ENCODE peak calls at places on chromosomes 5 and 9, in nine cellular contexts. One of them, this sample, is unnamed.

GRCh38 chr9:70484232-70485130 is 70.0 kb upstream of the KLF9 start:
- DNase-seq in K562: peak; percentile 85
- DNase-seq in HepG2: peak; percentile 59
- DNase-seq in transverse colon: peak; percentile 42
- DNase-seq in sigmoid colon: peak; percentile 80
- DNase-seq in SK-N-SH: peak; percentile 74
- DNase-seq in stomach: peak; percentile 46
- DNase-seq in upper lobe of left lung: no peak
- DNase-seq in GM12878: no peak
- DNase-seq in this sample: no peak

GRCh38 chr5:150134198-150134588 is 21.5 kb downstream of the PDGFRB start:
- DNase-seq in K562: no peak
- DNase-seq in HepG2: no peak
- DNase-seq in transverse colon: no peak
- DNase-seq in sigmoid colon: no peak
- DNase-seq in SK-N-SH: no peak
- DNase-seq in stomach: no peak
- DNase-seq in upper lobe of left lung: no peak
- DNase-seq in GM12878: no peak
- DNase-seq in this sample: no peak

GRCh38 chr9:33142531-33142930 is 24.6 kb downstream of the B4GALT1 start:
- DNase-seq in K562: no peak
- DNase-seq in HepG2: no peak
- DNase-seq in transverse colon: no peak
- DNase-seq in sigmoid colon: peak; percentile 43
- DNase-seq in SK-N-SH: no peak
- DNase-seq in stomach: no peak
- DNase-seq in upper lobe of left lung: no peak
- DNase-seq in GM12878: peak; percentile 70
- DNase-seq in this sample: no peak

GRCh38 chr5:171336486-171337206 is 27.6 kb downstream of the TLX3 start:
- DNase-seq in K562: peak; percentile 47
- DNase-seq in HepG2: no peak
- DNase-seq in transverse colon: peak; percentile 20
- DNase-seq in sigmoid colon: no peak
- DNase-seq in SK-N-SH: no peak
- DNase-seq in stomach: peak; percentile 36
- DNase-seq in upper lobe of left lung: no peak
- DNase-seq in GM12878: no peak
- DNase-seq in this sample: no peak

GRCh38 chr9:96612105-96612965 is 7.3 kb downstream of the CDC14B start:
- DNase-seq in K562: no peak
- DNase-seq in HepG2: peak; percentile 84
- DNase-seq in transverse colon: peak; percentile 52
- DNase-seq in sigmoid colon: peak; percentile 82
- DNase-seq in SK-N-SH: peak; percentile 48
- DNase-seq in stomach: peak; percentile 67
- DNase-seq in upper lobe of left lung: no peak
- DNase-seq in GM12878: no peak
- DNase-seq in this sample: peak; percentile 82

GRCh38 chr5:54742417-54742889 is 224.9 kb downstream of the SNX18 start:
- DNase-seq in K562: peak; percentile 91
- DNase-seq in HepG2: no peak
- DNase-seq in transverse colon: peak; percentile 24
- DNase-seq in sigmoid colon: no peak
- DNase-seq in SK-N-SH: no peak
- DNase-seq in stomach: peak; percentile 89
- DNase-seq in upper lobe of left lung: no peak
- DNase-seq in GM12878: no peak
- DNase-seq in this sample: no peak

GRCh38 chr5:145495741-145496140 is 339.4 kb downstream of the PRELID2 start:
- DNase-seq in K562: no peak
- DNase-seq in HepG2: peak; percentile 2
- DNase-seq in transverse colon: no peak
- DNase-seq in sigmoid colon: no peak
- DNase-seq in SK-N-SH: no peak
- DNase-seq in stomach: peak; percentile 53
- DNase-seq in upper lobe of left lung: no peak
- DNase-seq in GM12878: no peak
- DNase-seq in this sample: no peak

GRCh38 chr9:841371-842209 is at the start of gene DMRT1:
- DNase-seq in K562: no peak
- DNase-seq in HepG2: no peak
- DNase-seq in transverse colon: no peak
- DNase-seq in sigmoid colon: no peak
- DNase-seq in SK-N-SH: no peak
- DNase-seq in stomach: no peak
- DNase-seq in upper lobe of left lung: peak; percentile 84
- DNase-seq in GM12878: no peak
- DNase-seq in this sample: no peak

GRCh38 chr9:121289554-121290370 is 21.8 kb downstream of the GSN start:
- DNase-seq in K562: peak; percentile 34
- DNase-seq in HepG2: no peak
- DNase-seq in transverse colon: no peak
- DNase-seq in sigmoid colon: peak; percentile 75
- DNase-seq in SK-N-SH: no peak
- DNase-seq in stomach: no peak
- DNase-seq in upper lobe of left lung: no peak
- DNase-seq in GM12878: no peak
- DNase-seq in this sample: peak; percentile 60

GRCh38 chr9:91187965-91188344 is 173.8 kb downstream of the AUH start:
- DNase-seq in K562: no peak
- DNase-seq in HepG2: no peak
- DNase-seq in transverse colon: no peak
- DNase-seq in sigmoid colon: peak; percentile 84
- DNase-seq in SK-N-SH: no peak
- DNase-seq in stomach: no peak
- DNase-seq in upper lobe of left lung: no peak
- DNase-seq in GM12878: no peak
- DNase-seq in this sample: no peak

GRCh38 chr9:10232352-10232930 is 380.4 kb downstream of the PTPRD start:
- DNase-seq in K562: no peak
- DNase-seq in HepG2: no peak
- DNase-seq in transverse colon: no peak
- DNase-seq in sigmoid colon: no peak
- DNase-seq in SK-N-SH: no peak
- DNase-seq in stomach: peak; percentile 25
- DNase-seq in upper lobe of left lung: no peak
- DNase-seq in GM12878: no peak
- DNase-seq in this sample: no peak

DNA sequence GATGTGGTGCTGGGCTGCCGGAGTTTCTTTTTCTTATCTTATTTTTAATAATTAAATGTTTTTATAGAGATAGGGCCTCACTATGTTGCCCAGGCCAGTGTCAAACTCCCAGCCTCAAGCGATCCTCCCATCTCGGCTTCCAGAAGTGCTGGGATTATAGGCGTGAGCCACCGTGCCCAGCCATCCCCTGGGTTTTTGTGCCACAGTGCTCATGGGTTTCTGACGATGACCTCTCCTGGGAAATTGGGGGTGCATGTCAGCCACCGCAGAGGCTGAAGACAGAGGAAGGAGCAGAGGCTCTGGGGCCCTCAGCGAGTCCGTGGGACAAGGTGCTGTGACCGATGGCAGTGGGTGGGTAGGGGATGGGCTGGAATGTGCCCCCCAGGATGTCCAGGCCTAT is 14.4 kb downstream of the GPSM1 start:
- DNase-seq in K562: no peak
- DNase-seq in HepG2: no peak
- DNase-seq in transverse colon: no peak
- DNase-seq in sigmoid colon: no peak
- DNase-seq in SK-N-SH: no peak
- DNase-seq in stomach: no peak
- DNase-seq in upper lobe of left lung: no peak
- DNase-seq in GM12878: no peak
- DNase-seq in this sample: no peak
- H3K27ac ChIP-seq in K562: no peak overlapping the region
- H3K27ac ChIP-seq in HepG2: no peak overlapping the region
- H3K27ac ChIP-seq in transverse colon: peak overlapping the region; percentile 50
- H3K27ac ChIP-seq in sigmoid colon: no peak overlapping the region
- H3K27ac ChIP-seq in SK-N-SH: no peak overlapping the region
- H3K27ac ChIP-seq in stomach: peak overlapping the region; percentile 67
- H3K27ac ChIP-seq in upper lobe of left lung: peak overlapping the region; percentile 85
- H3K27ac ChIP-seq in GM12878: no peak overlapping the region
- H3K27ac ChIP-seq in this sample: no peak overlapping the region

DNA sequence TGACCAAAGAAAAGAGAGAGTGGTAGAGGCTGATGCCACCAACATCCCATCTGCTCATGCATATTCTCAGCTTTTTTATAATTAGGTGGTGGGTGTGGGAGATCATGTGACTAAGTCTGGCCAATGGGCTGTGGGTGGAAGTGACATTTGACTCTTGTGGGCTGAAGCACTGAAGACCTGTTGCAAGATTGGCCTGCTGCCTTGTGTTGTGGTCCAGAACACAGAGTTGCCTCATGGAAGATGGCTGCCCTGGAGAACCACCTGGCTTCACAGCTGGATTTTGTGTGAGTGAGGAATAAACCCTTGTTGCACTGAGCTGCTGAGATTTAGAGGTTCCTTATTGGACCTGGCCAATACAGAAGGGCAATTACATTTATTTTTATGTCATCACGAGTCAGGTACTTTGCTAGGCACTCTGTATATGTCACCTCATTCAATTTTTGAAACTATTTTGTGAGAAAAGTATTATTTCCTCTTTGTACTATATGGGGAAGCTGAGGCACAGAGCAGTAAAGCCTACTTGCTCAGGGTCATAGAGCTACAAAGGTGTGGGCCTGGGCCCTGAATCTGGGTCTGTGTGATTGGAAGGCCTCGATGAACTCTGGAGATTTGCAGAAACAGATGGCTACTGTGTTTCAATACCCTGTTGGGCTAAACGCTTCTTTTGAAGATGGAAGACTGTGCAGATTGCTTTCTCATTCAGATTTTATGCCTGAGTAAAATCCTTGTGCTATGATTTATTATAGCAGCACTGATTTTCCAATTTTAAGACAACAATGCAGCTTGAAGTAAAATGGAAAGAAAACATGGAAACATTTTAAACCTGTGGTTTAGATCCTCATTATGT is 71.2 kb upstream of the TBC1D2 start:
- DNase-seq in K562: peak; percentile 78
- DNase-seq in HepG2: no peak
- DNase-seq in transverse colon: no peak
- DNase-seq in sigmoid colon: no peak
- DNase-seq in SK-N-SH: no peak
- DNase-seq in stomach: no peak
- DNase-seq in upper lobe of left lung: no peak
- DNase-seq in GM12878: no peak
- DNase-seq in this sample: no peak
- TF ChIP-seq EP300 in K562: peak; percentile 29
- TF ChIP-seq EP300 in HepG2: no peak
- TF ChIP-seq EP300 in transverse colon: no peak
- TF ChIP-seq EP300 in sigmoid colon: no peak
- TF ChIP-seq EP300 in SK-N-SH: no peak
- TF ChIP-seq EP300 in stomach: no peak
- TF ChIP-seq EP300 in upper lobe of left lung: no peak
- TF ChIP-seq EP300 in GM12878: no peak
- TF ChIP-seq EP300 in this sample: no peak

GRCh38 chr9:35611230-35611797 is 6.3 kb downstream of the TESK1 start:
- DNase-seq in K562: peak; percentile 43
- DNase-seq in HepG2: peak; percentile 17
- DNase-seq in transverse colon: peak; percentile 45
- DNase-seq in sigmoid colon: peak; percentile 72
- DNase-seq in SK-N-SH: peak; percentile 77
- DNase-seq in stomach: peak; percentile 45
- DNase-seq in upper lobe of left lung: no peak
- DNase-seq in GM12878: no peak
- DNase-seq in this sample: peak; percentile 69

GRCh38 chr9:35609820-35610163 is 4.7 kb downstream of the TESK1 start:
- DNase-seq in K562: no peak
- DNase-seq in HepG2: no peak
- DNase-seq in transverse colon: no peak
- DNase-seq in sigmoid colon: no peak
- DNase-seq in SK-N-SH: no peak
- DNase-seq in stomach: no peak
- DNase-seq in upper lobe of left lung: peak; percentile 52
- DNase-seq in GM12878: no peak
- DNase-seq in this sample: no peak

GRCh38 chr9:35608221-35608620 is 3.2 kb downstream of the TESK1 start:
- DNase-seq in K562: no peak
- DNase-seq in HepG2: no peak
- DNase-seq in transverse colon: no peak
- DNase-seq in sigmoid colon: no peak
- DNase-seq in SK-N-SH: no peak
- DNase-seq in stomach: no peak
- DNase-seq in upper lobe of left lung: no peak
- DNase-seq in GM12878: no peak
- DNase-seq in this sample: no peak

GRCh38 chr9:35606726-35607125 is 1.7 kb downstream of the TESK1 start:
- DNase-seq in K562: no peak
- DNase-seq in HepG2: no peak
- DNase-seq in transverse colon: no peak
- DNase-seq in sigmoid colon: no peak
- DNase-seq in SK-N-SH: no peak
- DNase-seq in stomach: no peak
- DNase-seq in upper lobe of left lung: no peak
- DNase-seq in GM12878: no peak
- DNase-seq in this sample: no peak

GRCh38 chr9:35609001-35609819 is 4.1 kb downstream of the TESK1 start:
- DNase-seq in K562: no peak
- DNase-seq in HepG2: no peak
- DNase-seq in transverse colon: no peak
- DNase-seq in sigmoid colon: peak; percentile 68
- DNase-seq in SK-N-SH: no peak
- DNase-seq in stomach: no peak
- DNase-seq in upper lobe of left lung: peak; percentile 75
- DNase-seq in GM12878: no peak
- DNase-seq in this sample: no peak
- TF ChIP-seq POLR2AphosphoS5 in K562: no peak
- TF ChIP-seq POLR2AphosphoS5 in HepG2: no peak
- TF ChIP-seq POLR2AphosphoS5 in transverse colon: no peak
- TF ChIP-seq POLR2AphosphoS5 in sigmoid colon: no peak
- TF ChIP-seq POLR2AphosphoS5 in SK-N-SH: no peak
- TF ChIP-seq POLR2AphosphoS5 in stomach: no peak
- TF ChIP-seq POLR2AphosphoS5 in upper lobe of left lung: no peak
- TF ChIP-seq POLR2AphosphoS5 in GM12878: no peak
- TF ChIP-seq POLR2AphosphoS5 in this sample: no peak

DNA sequence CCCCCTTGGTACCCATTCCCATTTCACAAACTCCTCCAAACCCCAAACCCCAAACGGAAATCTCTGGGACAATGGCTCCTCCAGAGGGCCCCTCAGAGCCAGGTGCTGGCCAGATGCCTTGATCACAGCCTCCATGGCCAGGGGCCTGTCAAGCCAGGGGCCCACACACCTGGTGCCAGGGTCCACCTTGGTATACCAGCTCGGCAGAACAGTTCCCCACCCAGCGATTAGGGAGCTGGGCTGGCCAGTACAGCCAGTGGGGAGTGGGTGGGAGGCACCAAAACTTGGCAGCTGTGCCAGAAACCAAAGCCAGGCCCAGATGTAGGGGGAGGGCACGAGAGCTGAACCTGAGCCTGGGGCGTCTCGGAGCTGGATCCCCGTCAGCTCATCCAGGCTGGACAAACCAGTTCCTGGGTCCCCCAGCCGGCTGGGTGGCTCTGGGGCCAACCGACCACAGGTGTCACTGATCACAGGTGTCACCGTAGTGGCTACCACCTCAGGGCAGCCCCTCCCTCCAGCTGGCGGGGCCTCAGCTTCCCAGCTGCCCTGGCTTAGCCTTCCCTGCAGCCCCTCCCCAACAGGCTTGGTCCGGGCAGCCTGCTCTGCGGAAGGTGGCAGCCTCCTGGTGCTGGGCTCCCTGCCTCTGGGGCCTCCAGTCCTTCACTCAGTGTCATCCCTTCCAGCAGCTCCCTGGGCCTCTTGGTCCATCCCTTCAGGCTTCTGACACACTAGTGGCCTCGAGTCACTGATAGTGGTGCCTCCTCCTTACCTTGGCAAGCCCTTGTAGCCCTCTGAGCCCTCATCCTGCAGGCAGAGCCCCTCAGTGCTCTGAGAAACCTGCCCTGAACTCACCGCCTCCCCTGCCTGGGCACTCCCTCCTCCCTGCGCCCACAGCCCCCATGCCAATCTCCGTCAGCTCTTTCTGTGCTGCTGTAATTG is 6.6 kb upstream of the RMND5B start:
- DNase-seq in K562: no peak
- DNase-seq in HepG2: no peak
- DNase-seq in transverse colon: peak; percentile 27
- DNase-seq in sigmoid colon: no peak
- DNase-seq in SK-N-SH: no peak
- DNase-seq in stomach: peak; percentile 38
- DNase-seq in upper lobe of left lung: peak; percentile 79
- DNase-seq in GM12878: no peak
- DNase-seq in this sample: peak; percentile 78
- H3K27ac ChIP-seq in K562: no peak overlapping the region
- H3K27ac ChIP-seq in HepG2: no peak overlapping the region
- H3K27ac ChIP-seq in transverse colon: no peak overlapping the region
- H3K27ac ChIP-seq in sigmoid colon: no peak overlapping the region
- H3K27ac ChIP-seq in SK-N-SH: no peak overlapping the region
- H3K27ac ChIP-seq in stomach: no peak overlapping the region
- H3K27ac ChIP-seq in upper lobe of left lung: peak overlapping the region; percentile 19
- H3K27ac ChIP-seq in GM12878: no peak overlapping the region
- H3K27ac ChIP-seq in this sample: peak overlapping the region; percentile 74